ENCODE peak calls at places on chromosomes 12 and 14, in ten cellular contexts. Z, W, J, F, M, T, V, Q, B and U are unnamed samples.

GRCh38 chr14:96637521-96637920 is 135.3 kb downstream of the PAPOLA start:
- DNase-seq in T (no peak), F (no peak), W (no peak), M (no peak), Z (no peak), V (no peak), J (no peak), B (no peak), Q (no peak), U (no peak)

GRCh38 chr14:105315211-105315721 is 718 bp downstream of the PACS2 start:
- DNase-seq in F (no peak), B (peak; percentile 41), J (no peak), W (peak; percentile 87), Q (no peak), T (peak; percentile 36), Z (peak; percentile 63), V (no peak), M (peak; percentile 29), U (peak; percentile 40)

GRCh38 chr14:97723321-97723720 is 926.1 kb downstream of the VRK1 start:
- DNase-seq in W (no peak), B (no peak), V (no peak), M (no peak), Q (no peak), J (no peak), F (no peak), T (no peak), Z (no peak), U (no peak)

GRCh38 chr14:21399311-21399870 is 15.6 kb upstream of the SUPT16H start:
- DNase-seq in V (no peak), B (no peak), M (no peak), Q (no peak), F (no peak), J (no peak), W (no peak), T (no peak), Z (no peak), U (no peak)

GRCh38 chr14:101359221-101360044 is 201.9 kb upstream of the DIO3 start:
- DNase-seq in Z (no peak), M (peak; percentile 44), W (no peak), V (no peak), F (peak; percentile 73), Q (peak; percentile 84), B (no peak), T (peak; percentile 61), J (no peak), U (no peak)

GRCh38 chr14:24431569-24432258 is 2.0 kb downstream of the KHNYN start:
- DNase-seq in Q (peak; percentile 92), B (peak; percentile 91), J (peak; percentile 82), F (peak; percentile 95), M (peak; percentile 83), V (peak; percentile 65), Z (peak; percentile 87), T (peak; percentile 93), W (peak; percentile 83), U (peak; percentile 89)

GRCh38 chr12:46456356-46457334 is 84.1 kb upstream of the SLC38A2 start:
- DNase-seq in Z (no peak), V (no peak), M (no peak), W (no peak), J (no peak), F (no peak), Q (no peak), B (no peak), T (peak; percentile 66), U (no peak)

GRCh38 chr12:50642035-50642451 is 121.9 kb upstream of the ATF1 start:
- DNase-seq in J (no peak), Z (no peak), Q (no peak), B (peak; percentile 32), V (no peak), W (no peak), F (no peak), T (peak; percentile 67), M (no peak), U (no peak)

GRCh38 chr12:121918679-121919038 is 267 bp downstream of the CFAP251 start:
- DNase-seq in Q (no peak), V (no peak), W (no peak), T (no peak), B (no peak), J (no peak), M (no peak), Z (no peak), F (no peak), U (no peak)

GRCh38 chr14:100702590-100702989 is 24.1 kb upstream of the DLK1 start:
- DNase-seq in B (no peak), W (no peak), Z (no peak), Q (no peak), J (no peak), F (no peak), M (no peak), V (no peak), T (no peak), U (no peak)

GRCh38 chr12:69655616-69656336 is 43.3 kb downstream of the BEST3 start:
- DNase-seq in Z (no peak), J (no peak), F (no peak), M (no peak), T (peak; percentile 92), W (no peak), B (peak; percentile 67), Q (no peak), V (no peak), U (no peak)

GRCh38 chr12:65631621-65632111 is 192.6 kb upstream of the HMGA2 start:
- DNase-seq in J (no peak), Z (no peak), T (peak; percentile 100), W (no peak), F (no peak), B (peak; percentile 77), V (no peak), M (no peak), Q (peak; percentile 45), U (no peak)

GRCh38 chr14:99163446-99163845 is 108.6 kb downstream of the BCL11B start:
- DNase-seq in B (no peak), J (no peak), Z (no peak), W (no peak), V (no peak), T (no peak), F (no peak), Q (no peak), M (no peak), U (no peak)

GRCh38 chr14:99256483-99256874 is 15.5 kb downstream of the BCL11B start:
- DNase-seq in M (no peak), B (no peak), V (no peak), W (no peak), T (no peak), F (no peak), Q (no peak), Z (peak; percentile 33), J (no peak), U (no peak)

GRCh38 chr12:18090093-18090492 is at the start of gene RERGL:
- DNase-seq in V (no peak), B (no peak), F (no peak), W (no peak), J (no peak), Q (no peak), Z (no peak), T (no peak), M (no peak), U (no peak)

GRCh38 chr12:52126605-52127578 is 47.4 kb downstream of the SMIM41 start:
- DNase-seq in B (peak; percentile 2), F (no peak), V (no peak), M (peak; percentile 86), W (peak; percentile 51), J (no peak), Z (no peak), Q (peak; percentile 41), T (peak; percentile 26), U (no peak)

GRCh38 chr12:58026892-58027891 is 85.8 kb downstream of the ATP23 start:
- DNase-seq in F (no peak), B (no peak), M (no peak), J (no peak), Q (no peak), V (no peak), W (no peak), Z (no peak), T (no peak), U (no peak)

GRCh38 chr14:76947078-76947837 is 81.2 kb downstream of the IRF2BPL start:
- DNase-seq in F (peak; percentile 94), M (peak; percentile 93), T (peak; percentile 91), Z (peak; percentile 77), J (peak; percentile 72), B (peak; percentile 88), V (no peak), W (peak; percentile 94), Q (peak; percentile 93), U (peak; percentile 52)

GRCh38 chr12:124898200-124898950 is 16.1 kb downstream of the UBC start:
- DNase-seq in B (peak; percentile 28), Z (peak; percentile 68), V (peak; percentile 15), Q (no peak), T (peak; percentile 46), M (peak; percentile 40), J (peak; percentile 53), F (no peak), W (peak; percentile 37), U (peak; percentile 59)

GRCh38 chr14:101230161-101230850 is 326.8 kb upstream of the RTL1 start:
- DNase-seq in V (no peak), M (no peak), F (peak; percentile 45), Q (peak; percentile 35), B (no peak), W (no peak), Z (peak; percentile 7), T (peak; percentile 51), J (no peak), U (no peak)

GRCh38 chr12:128989287-128989686 is 136.0 kb downstream of the GLT1D1 start:
- DNase-seq in T (no peak), B (no peak), Q (no peak), J (no peak), M (no peak), V (no peak), Z (no peak), W (no peak), F (no peak), U (no peak)

GRCh38 chr14:74358176-74358829 is 10.0 kb downstream of the VRTN start:
- DNase-seq in B (peak; percentile 1), W (no peak), Q (no peak), J (no peak), V (no peak), T (no peak), F (no peak), Z (no peak), M (no peak), U (no peak)

GRCh38 chr12:13573698-13574321 is 377.3 kb downstream of the EMP1 start:
- DNase-seq in Z (no peak), F (no peak), V (no peak), B (peak; percentile 57), J (no peak), T (peak; percentile 83), W (no peak), Q (no peak), M (no peak), U (no peak)

GRCh38 chr14:85252011-85252410 is 277.9 kb upstream of the FLRT2 start:
- DNase-seq in F (no peak), Q (no peak), V (no peak), T (peak; percentile 29), M (no peak), Z (no peak), W (no peak), J (no peak), B (peak; percentile 20), U (no peak)

GRCh38 chr14:104110491-104111209 is 25.1 kb downstream of the ASPG start:
- DNase-seq in B (no peak), M (no peak), W (no peak), F (peak; percentile 36), Z (no peak), V (no peak), Q (no peak), J (no peak), T (no peak), U (no peak)

GRCh38 chr12:102879144-102879763 is 37.8 kb downstream of the PAH start:
- DNase-seq in Z (no peak), B (peak; percentile 26), J (no peak), Q (no peak), W (peak; percentile 88), V (no peak), T (peak; percentile 87), M (peak; percentile 12), F (peak; percentile 64), U (no peak)

GRCh38 chr14:21543426-21544350 is 17.5 kb upstream of the SALL2 start:
- DNase-seq in M (no peak), Q (no peak), T (no peak), Z (no peak), V (no peak), B (no peak), J (no peak), F (no peak), W (peak; percentile 24), U (no peak)

GRCh38 chr12:17192721-17193120 is 586.8 kb upstream of the LMO3 start:
- DNase-seq in Z (no peak), T (no peak), B (no peak), Q (no peak), J (no peak), W (no peak), F (no peak), M (no peak), V (no peak), U (no peak)